ENCODE peak calls at places on chromosomes 3 and 15, in eight cellular contexts. One of them, this sample, is unnamed.

GRCh38 chr3:119352863-119353527 is 58.8 kb downstream of the ARHGAP31 start:
- DNase-seq in foreskin fibroblast: peak
- DNase-seq in colonic mucosa: no peak
- DNase-seq in GM20000: no peak
- DNase-seq in CD4-positive, alpha-beta T cell: no peak
- DNase-seq in PC-9: peak
- DNase-seq in OCI-LY7: peak
- DNase-seq in cardiac fibroblast: peak
- DNase-seq in this sample: no peak

GRCh38 chr3:168604767-168605166 is 509.0 kb upstream of the GOLIM4 start:
- DNase-seq in cardiac fibroblast: no peak
- DNase-seq in GM20000: no peak
- DNase-seq in PC-9: no peak
- DNase-seq in foreskin fibroblast: no peak
- DNase-seq in colonic mucosa: no peak
- DNase-seq in CD4-positive, alpha-beta T cell: no peak
- DNase-seq in OCI-LY7: no peak
- DNase-seq in this sample: no peak

GRCh38 chr15:66802087-66803001 is 100.3 kb downstream of the SMAD6 start:
- DNase-seq in CD4-positive, alpha-beta T cell: no peak
- DNase-seq in OCI-LY7: no peak
- DNase-seq in cardiac fibroblast: peak
- DNase-seq in colonic mucosa: no peak
- DNase-seq in foreskin fibroblast: peak
- DNase-seq in GM20000: no peak
- DNase-seq in PC-9: peak
- DNase-seq in this sample: no peak

GRCh38 chr3:124456506-124456905 is 273.7 kb upstream of the UMPS start:
- DNase-seq in OCI-LY7: no peak
- DNase-seq in colonic mucosa: no peak
- DNase-seq in foreskin fibroblast: no peak
- DNase-seq in GM20000: no peak
- DNase-seq in PC-9: no peak
- DNase-seq in cardiac fibroblast: no peak
- DNase-seq in CD4-positive, alpha-beta T cell: no peak
- DNase-seq in this sample: no peak

GRCh38 chr15:71447328-71448250 is 332.3 kb downstream of the THSD4 start:
- DNase-seq in GM20000: no peak
- DNase-seq in CD4-positive, alpha-beta T cell: no peak
- DNase-seq in foreskin fibroblast: no peak
- DNase-seq in colonic mucosa: no peak
- DNase-seq in OCI-LY7: no peak
- DNase-seq in cardiac fibroblast: peak
- DNase-seq in PC-9: peak
- DNase-seq in this sample: no peak

GRCh38 chr3:58353722-58354553 is 21.2 kb downstream of the PXK start:
- DNase-seq in foreskin fibroblast: peak
- DNase-seq in GM20000: no peak
- DNase-seq in PC-9: no peak
- DNase-seq in colonic mucosa: no peak
- DNase-seq in OCI-LY7: peak
- DNase-seq in cardiac fibroblast: peak
- DNase-seq in CD4-positive, alpha-beta T cell: no peak
- DNase-seq in this sample: no peak

GRCh38 chr3:123533554-123534159 is 51.2 kb downstream of the HACD2 start:
- DNase-seq in foreskin fibroblast: no peak
- DNase-seq in PC-9: no peak
- DNase-seq in GM20000: no peak
- DNase-seq in colonic mucosa: no peak
- DNase-seq in OCI-LY7: no peak
- DNase-seq in CD4-positive, alpha-beta T cell: no peak
- DNase-seq in cardiac fibroblast: peak
- DNase-seq in this sample: no peak

GRCh38 chr15:73048624-73049295 is 3.5 kb upstream of the NEO1 start:
- DNase-seq in PC-9: no peak
- DNase-seq in CD4-positive, alpha-beta T cell: no peak
- DNase-seq in GM20000: no peak
- DNase-seq in OCI-LY7: no peak
- DNase-seq in colonic mucosa: no peak
- DNase-seq in foreskin fibroblast: no peak
- DNase-seq in cardiac fibroblast: no peak
- DNase-seq in this sample: no peak

GRCh38 chr15:40928975-40929729 is at the start of gene DLL4:
- DNase-seq in CD4-positive, alpha-beta T cell: no peak
- DNase-seq in cardiac fibroblast: peak
- DNase-seq in OCI-LY7: no peak
- DNase-seq in colonic mucosa: peak
- DNase-seq in GM20000: peak
- DNase-seq in PC-9: peak
- DNase-seq in foreskin fibroblast: peak
- DNase-seq in this sample: peak

GRCh38 chr15:37801529-37801928 is 132.9 kb upstream of the TMCO5A start:
- DNase-seq in PC-9: no peak
- DNase-seq in GM20000: no peak
- DNase-seq in colonic mucosa: no peak
- DNase-seq in OCI-LY7: no peak
- DNase-seq in cardiac fibroblast: no peak
- DNase-seq in CD4-positive, alpha-beta T cell: no peak
- DNase-seq in foreskin fibroblast: no peak
- DNase-seq in this sample: no peak

GRCh38 chr3:184619348-184619747 is 57.8 kb downstream of the EPHB3 start:
- DNase-seq in PC-9: no peak
- DNase-seq in cardiac fibroblast: peak
- DNase-seq in OCI-LY7: no peak
- DNase-seq in foreskin fibroblast: no peak
- DNase-seq in GM20000: no peak
- DNase-seq in colonic mucosa: no peak
- DNase-seq in CD4-positive, alpha-beta T cell: no peak
- DNase-seq in this sample: no peak

GRCh38 chr3:126114406-126115386 is 30.8 kb upstream of the SLC41A3 start:
- DNase-seq in cardiac fibroblast: no peak
- DNase-seq in PC-9: no peak
- DNase-seq in GM20000: no peak
- DNase-seq in CD4-positive, alpha-beta T cell: no peak
- DNase-seq in foreskin fibroblast: no peak
- DNase-seq in colonic mucosa: no peak
- DNase-seq in OCI-LY7: no peak
- DNase-seq in this sample: no peak

GRCh38 chr3:43273429-43273828 is 12.9 kb upstream of the SNRK start:
- DNase-seq in GM20000: no peak
- DNase-seq in OCI-LY7: no peak
- DNase-seq in CD4-positive, alpha-beta T cell: no peak
- DNase-seq in PC-9: no peak
- DNase-seq in colonic mucosa: no peak
- DNase-seq in foreskin fibroblast: no peak
- DNase-seq in cardiac fibroblast: no peak
- DNase-seq in this sample: no peak

GRCh38 chr15:71186267-71186666 is 71.0 kb downstream of the THSD4 start:
- DNase-seq in cardiac fibroblast: no peak
- DNase-seq in PC-9: no peak
- DNase-seq in CD4-positive, alpha-beta T cell: no peak
- DNase-seq in foreskin fibroblast: no peak
- DNase-seq in OCI-LY7: no peak
- DNase-seq in colonic mucosa: no peak
- DNase-seq in GM20000: no peak
- DNase-seq in this sample: no peak

GRCh38 chr3:154074966-154075365 is 46.2 kb upstream of the ARHGEF26 start:
- DNase-seq in PC-9: no peak
- DNase-seq in cardiac fibroblast: no peak
- DNase-seq in OCI-LY7: no peak
- DNase-seq in GM20000: no peak
- DNase-seq in CD4-positive, alpha-beta T cell: no peak
- DNase-seq in colonic mucosa: no peak
- DNase-seq in foreskin fibroblast: no peak
- DNase-seq in this sample: no peak

GRCh38 chr3:154081305-154081704 is 39.9 kb upstream of the ARHGEF26 start:
- DNase-seq in GM20000: no peak
- DNase-seq in colonic mucosa: no peak
- DNase-seq in foreskin fibroblast: no peak
- DNase-seq in cardiac fibroblast: no peak
- DNase-seq in CD4-positive, alpha-beta T cell: no peak
- DNase-seq in PC-9: no peak
- DNase-seq in OCI-LY7: no peak
- DNase-seq in this sample: no peak

GRCh38 chr3:154078672-154079071 is 42.5 kb upstream of the ARHGEF26 start:
- DNase-seq in cardiac fibroblast: no peak
- DNase-seq in PC-9: no peak
- DNase-seq in CD4-positive, alpha-beta T cell: no peak
- DNase-seq in OCI-LY7: no peak
- DNase-seq in foreskin fibroblast: no peak
- DNase-seq in colonic mucosa: no peak
- DNase-seq in GM20000: no peak
- DNase-seq in this sample: no peak
- TF ChIP-seq CTCF in cardiac fibroblast: no peak
- TF ChIP-seq CTCF in PC-9: no peak
- TF ChIP-seq CTCF in CD4-positive, alpha-beta T cell: no peak
- TF ChIP-seq CTCF in OCI-LY7: no peak
- TF ChIP-seq CTCF in foreskin fibroblast: no peak
- TF ChIP-seq CTCF in colonic mucosa: no peak
- TF ChIP-seq CTCF in GM20000: no peak
- TF ChIP-seq CTCF in this sample: no peak

GRCh38 chr3:12829886-12830784 is 11.2 kb downstream of the RPL32 start:
- DNase-seq in cardiac fibroblast: no peak
- DNase-seq in colonic mucosa: no peak
- DNase-seq in GM20000: no peak
- DNase-seq in OCI-LY7: no peak
- DNase-seq in foreskin fibroblast: no peak
- DNase-seq in CD4-positive, alpha-beta T cell: no peak
- DNase-seq in PC-9: no peak
- DNase-seq in this sample: no peak
- TF ChIP-seq CTCF in cardiac fibroblast: no peak
- TF ChIP-seq CTCF in colonic mucosa: no peak
- TF ChIP-seq CTCF in GM20000: no peak
- TF ChIP-seq CTCF in OCI-LY7: no peak
- TF ChIP-seq CTCF in foreskin fibroblast: no peak
- TF ChIP-seq CTCF in CD4-positive, alpha-beta T cell: no peak
- TF ChIP-seq CTCF in PC-9: peak
- TF ChIP-seq CTCF in this sample: no peak

GRCh38 chr3:133833880-133834620 is 28.4 kb downstream of the SRPRB start:
- DNase-seq in cardiac fibroblast: no peak
- DNase-seq in OCI-LY7: no peak
- DNase-seq in GM20000: no peak
- DNase-seq in CD4-positive, alpha-beta T cell: no peak
- DNase-seq in PC-9: no peak
- DNase-seq in colonic mucosa: peak
- DNase-seq in foreskin fibroblast: no peak
- DNase-seq in this sample: no peak

GRCh38 chr3:133830071-133830470 is 24.5 kb downstream of the SRPRB start:
- DNase-seq in CD4-positive, alpha-beta T cell: no peak
- DNase-seq in GM20000: no peak
- DNase-seq in foreskin fibroblast: no peak
- DNase-seq in PC-9: no peak
- DNase-seq in cardiac fibroblast: no peak
- DNase-seq in colonic mucosa: no peak
- DNase-seq in OCI-LY7: no peak
- DNase-seq in this sample: no peak

GRCh38 chr3:133833267-133833666 is 27.7 kb downstream of the SRPRB start:
- DNase-seq in PC-9: no peak
- DNase-seq in foreskin fibroblast: no peak
- DNase-seq in GM20000: no peak
- DNase-seq in CD4-positive, alpha-beta T cell: no peak
- DNase-seq in colonic mucosa: no peak
- DNase-seq in OCI-LY7: no peak
- DNase-seq in cardiac fibroblast: no peak
- DNase-seq in this sample: no peak

GRCh38 chr3:133832802-133833144 is 27.2 kb downstream of the SRPRB start:
- DNase-seq in GM20000: no peak
- DNase-seq in OCI-LY7: no peak
- DNase-seq in PC-9: no peak
- DNase-seq in colonic mucosa: no peak
- DNase-seq in foreskin fibroblast: no peak
- DNase-seq in cardiac fibroblast: no peak
- DNase-seq in CD4-positive, alpha-beta T cell: no peak
- DNase-seq in this sample: no peak

DNA sequence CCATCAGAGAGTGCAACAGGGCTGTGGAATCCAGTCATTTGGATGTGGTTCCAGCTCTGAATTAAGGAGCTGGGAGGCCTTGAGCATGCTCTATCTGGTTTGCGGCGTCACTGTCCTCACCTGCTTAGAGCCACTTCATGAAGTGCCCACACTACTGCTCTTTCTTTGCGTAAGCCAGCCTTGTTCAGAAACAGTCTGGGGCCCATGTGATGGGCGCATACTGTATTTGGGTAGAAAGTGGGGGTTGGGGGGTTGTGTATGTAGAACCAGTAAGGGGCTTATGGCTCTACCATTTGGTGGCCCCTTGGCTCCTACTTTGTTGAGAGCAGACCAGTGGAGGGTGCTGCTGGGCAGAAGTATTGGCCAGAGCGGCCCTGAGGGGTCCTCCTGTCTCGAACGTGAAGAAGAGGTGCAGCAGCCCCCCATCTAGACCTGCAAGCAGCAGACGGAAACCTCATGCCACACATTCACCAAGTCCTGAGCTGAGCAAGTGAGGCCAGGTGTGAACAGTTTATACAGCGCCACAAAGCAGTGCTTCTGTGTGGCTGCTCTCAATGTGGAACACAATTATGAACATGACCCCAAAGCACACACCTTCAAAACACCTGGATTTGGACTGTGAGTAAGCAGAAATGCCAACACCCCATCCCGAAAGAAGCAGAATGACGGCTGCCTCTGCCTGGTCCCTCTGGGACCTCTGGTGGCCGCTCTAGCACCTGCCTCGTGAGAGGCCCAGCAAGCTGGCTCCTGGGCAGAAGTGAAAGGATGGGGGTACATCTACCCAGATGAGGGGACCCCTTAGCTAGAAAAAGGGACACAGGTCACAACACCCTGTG is 26.6 kb downstream of the SRPRB start:
- DNase-seq in colonic mucosa: no peak
- DNase-seq in PC-9: no peak
- DNase-seq in CD4-positive, alpha-beta T cell: no peak
- DNase-seq in GM20000: no peak
- DNase-seq in OCI-LY7: peak
- DNase-seq in foreskin fibroblast: no peak
- DNase-seq in cardiac fibroblast: no peak
- DNase-seq in this sample: no peak
- TF ChIP-seq CTCF in colonic mucosa: no peak
- TF ChIP-seq CTCF in PC-9: peak
- TF ChIP-seq CTCF in CD4-positive, alpha-beta T cell: no peak
- TF ChIP-seq CTCF in GM20000: no peak
- TF ChIP-seq CTCF in OCI-LY7: peak
- TF ChIP-seq CTCF in foreskin fibroblast: no peak
- TF ChIP-seq CTCF in cardiac fibroblast: no peak
- TF ChIP-seq CTCF in this sample: no peak

DNA sequence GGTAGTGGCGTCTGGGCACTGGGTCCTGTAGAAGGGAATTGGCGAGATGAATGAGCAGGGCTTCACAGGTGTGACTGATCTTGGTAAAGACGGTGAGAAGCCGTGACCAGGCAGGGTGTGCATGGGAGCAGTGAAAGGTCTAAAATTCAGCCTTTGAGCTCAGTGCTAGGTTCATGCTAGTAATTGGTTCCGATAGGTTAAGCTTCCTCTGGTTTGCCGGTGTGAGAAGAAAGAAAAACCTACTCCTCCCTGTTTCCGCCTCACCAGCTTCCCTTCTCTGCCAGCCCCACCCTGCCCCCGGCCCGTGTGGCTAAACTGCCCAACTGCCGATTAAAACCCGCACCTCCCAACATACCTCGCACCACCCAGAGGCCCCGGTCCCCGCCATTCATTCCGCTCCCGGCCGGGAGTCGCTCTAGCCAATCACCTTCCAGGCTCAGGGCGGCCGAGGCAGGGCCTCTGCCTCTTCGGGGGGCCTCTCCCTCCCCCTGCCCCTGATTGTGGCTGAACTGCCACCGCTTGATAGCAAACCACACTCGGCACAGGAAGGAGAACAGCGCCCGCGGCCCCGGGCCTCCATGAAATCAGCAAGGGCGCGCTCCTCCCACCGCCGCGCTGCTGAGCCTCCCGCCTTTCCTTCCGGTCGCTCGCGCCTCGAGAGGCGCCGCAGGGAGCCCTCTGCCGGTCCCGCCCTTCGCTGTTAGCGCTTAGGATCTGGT is 7.3 kb upstream of the NRROS start:
- DNase-seq in OCI-LY7: peak
- DNase-seq in foreskin fibroblast: peak
- DNase-seq in colonic mucosa: peak
- DNase-seq in GM20000: peak
- DNase-seq in cardiac fibroblast: peak
- DNase-seq in PC-9: peak
- DNase-seq in CD4-positive, alpha-beta T cell: peak
- DNase-seq in this sample: peak
- TF ChIP-seq CTCF in OCI-LY7: peak
- TF ChIP-seq CTCF in foreskin fibroblast: peak
- TF ChIP-seq CTCF in colonic mucosa: peak
- TF ChIP-seq CTCF in GM20000: peak
- TF ChIP-seq CTCF in cardiac fibroblast: peak
- TF ChIP-seq CTCF in PC-9: peak
- TF ChIP-seq CTCF in CD4-positive, alpha-beta T cell: no peak
- TF ChIP-seq CTCF in this sample: peak

This sample was measured in GM13976.